ENCODE peak calls at places on chromosomes 2 and 18, in six cellular contexts. One of them, this sample, is unnamed.

GRCh38 chr18:48452863-48453323 is 43.7 kb upstream of the ZBTB7C start:
- DNase-seq in MM.1S: no peak
- DNase-seq in mammary epithelial cell: peak
- DNase-seq in foreskin keratinocyte: no peak
- DNase-seq in H1: no peak
- DNase-seq in psoas muscle: no peak
- DNase-seq in this sample: no peak

GRCh38 chr2:195590866-195591215 is 66.2 kb upstream of the SLC39A10 start:
- DNase-seq in mammary epithelial cell: no peak
- DNase-seq in psoas muscle: no peak
- DNase-seq in MM.1S: no peak
- DNase-seq in foreskin keratinocyte: no peak
- DNase-seq in H1: no peak
- DNase-seq in this sample: no peak

GRCh38 chr2:5673148-5673860 is 18.9 kb upstream of the SOX11 start:
- DNase-seq in foreskin keratinocyte: no peak
- DNase-seq in H1: no peak
- DNase-seq in MM.1S: peak
- DNase-seq in psoas muscle: no peak
- DNase-seq in mammary epithelial cell: no peak
- DNase-seq in this sample: no peak

GRCh38 chr2:75287624-75288313 is 88.4 kb upstream of the TACR1 start:
- DNase-seq in H1: no peak
- DNase-seq in mammary epithelial cell: no peak
- DNase-seq in MM.1S: peak
- DNase-seq in foreskin keratinocyte: no peak
- DNase-seq in psoas muscle: no peak
- DNase-seq in this sample: no peak

GRCh38 chr2:131492418-131493198 is 411 bp upstream of the MZT2A start:
- DNase-seq in mammary epithelial cell: peak
- DNase-seq in foreskin keratinocyte: peak
- DNase-seq in H1: peak
- DNase-seq in MM.1S: peak
- DNase-seq in psoas muscle: peak
- DNase-seq in this sample: peak

GRCh38 chr18:22409445-22409844 is 8.3 kb downstream of the CTAGE1 start:
- DNase-seq in psoas muscle: no peak
- DNase-seq in mammary epithelial cell: no peak
- DNase-seq in H1: no peak
- DNase-seq in foreskin keratinocyte: no peak
- DNase-seq in MM.1S: no peak
- DNase-seq in this sample: no peak

GRCh38 chr2:176085861-176086771 is 2.4 kb upstream of the EVX2 start:
- DNase-seq in foreskin keratinocyte: no peak
- DNase-seq in mammary epithelial cell: no peak
- DNase-seq in MM.1S: no peak
- DNase-seq in psoas muscle: no peak
- DNase-seq in H1: no peak
- DNase-seq in this sample: peak

GRCh38 chr18:2515908-2516625 is 55.2 kb downstream of the METTL4 start:
- DNase-seq in H1: no peak
- DNase-seq in foreskin keratinocyte: peak
- DNase-seq in mammary epithelial cell: peak
- DNase-seq in MM.1S: peak
- DNase-seq in psoas muscle: no peak
- DNase-seq in this sample: peak

GRCh38 chr2:88099798-88100488 is 27.9 kb downstream of the FABP1 start:
- DNase-seq in psoas muscle: no peak
- DNase-seq in MM.1S: no peak
- DNase-seq in mammary epithelial cell: peak
- DNase-seq in foreskin keratinocyte: peak
- DNase-seq in H1: peak
- DNase-seq in this sample: peak

GRCh38 chr2:173249661-173250641 is 104.7 kb upstream of the CDCA7 start:
- DNase-seq in foreskin keratinocyte: no peak
- DNase-seq in mammary epithelial cell: no peak
- DNase-seq in H1: no peak
- DNase-seq in psoas muscle: no peak
- DNase-seq in MM.1S: no peak
- DNase-seq in this sample: no peak

GRCh38 chr2:23711979-23712755 is 214.8 kb downstream of the ATAD2B start:
- DNase-seq in MM.1S: no peak
- DNase-seq in H1: no peak
- DNase-seq in psoas muscle: no peak
- DNase-seq in mammary epithelial cell: no peak
- DNase-seq in foreskin keratinocyte: no peak
- DNase-seq in this sample: no peak

GRCh38 chr2:165469417-165469816 is at the start of gene CSRNP3:
- DNase-seq in mammary epithelial cell: peak
- DNase-seq in psoas muscle: no peak
- DNase-seq in H1: peak
- DNase-seq in foreskin keratinocyte: peak
- DNase-seq in MM.1S: no peak
- DNase-seq in this sample: peak

GRCh38 chr2:157805519-157805918 is 70.6 kb downstream of the ACVR1 start:
- DNase-seq in psoas muscle: no peak
- DNase-seq in H1: no peak
- DNase-seq in foreskin keratinocyte: no peak
- DNase-seq in MM.1S: no peak
- DNase-seq in mammary epithelial cell: no peak
- DNase-seq in this sample: no peak

GRCh38 chr2:65064728-65065552 is 8.7 kb downstream of the CEP68 start:
- DNase-seq in MM.1S: peak
- DNase-seq in mammary epithelial cell: peak
- DNase-seq in H1: no peak
- DNase-seq in psoas muscle: peak
- DNase-seq in foreskin keratinocyte: peak
- DNase-seq in this sample: peak

GRCh38 chr2:174901075-174901474 is 104.1 kb downstream of the CHN1 start:
- DNase-seq in mammary epithelial cell: no peak
- DNase-seq in H1: no peak
- DNase-seq in MM.1S: peak
- DNase-seq in foreskin keratinocyte: no peak
- DNase-seq in psoas muscle: no peak
- DNase-seq in this sample: no peak

GRCh38 chr2:215970425-215970824 is 42.9 kb downstream of the MREG start:
- DNase-seq in H1: no peak
- DNase-seq in foreskin keratinocyte: no peak
- DNase-seq in MM.1S: no peak
- DNase-seq in psoas muscle: no peak
- DNase-seq in mammary epithelial cell: peak
- DNase-seq in this sample: no peak

GRCh38 chr2:79453918-79454317 is 58.9 kb upstream of the CTNNA2 start:
- DNase-seq in H1: no peak
- DNase-seq in mammary epithelial cell: no peak
- DNase-seq in psoas muscle: no peak
- DNase-seq in foreskin keratinocyte: no peak
- DNase-seq in MM.1S: no peak
- DNase-seq in this sample: no peak

GRCh38 chr2:150339951-150340350 is 147.5 kb downstream of the RND3 start:
- DNase-seq in foreskin keratinocyte: no peak
- DNase-seq in psoas muscle: no peak
- DNase-seq in MM.1S: no peak
- DNase-seq in H1: no peak
- DNase-seq in mammary epithelial cell: no peak
- DNase-seq in this sample: no peak

GRCh38 chr18:78659748-78660147 is 319.9 kb upstream of the SALL3 start:
- DNase-seq in H1: peak
- DNase-seq in foreskin keratinocyte: no peak
- DNase-seq in MM.1S: no peak
- DNase-seq in mammary epithelial cell: no peak
- DNase-seq in psoas muscle: no peak
- DNase-seq in this sample: no peak

GRCh38 chr18:59536181-59536580 is 161.0 kb downstream of the CCBE1 start:
- DNase-seq in mammary epithelial cell: no peak
- DNase-seq in psoas muscle: no peak
- DNase-seq in H1: no peak
- DNase-seq in foreskin keratinocyte: no peak
- DNase-seq in MM.1S: no peak
- DNase-seq in this sample: no peak

GRCh38 chr2:217106650-217107014 is 246.8 kb upstream of the TNP1 start:
- DNase-seq in mammary epithelial cell: no peak
- DNase-seq in psoas muscle: no peak
- DNase-seq in H1: no peak
- DNase-seq in foreskin keratinocyte: peak
- DNase-seq in MM.1S: no peak
- DNase-seq in this sample: peak

GRCh38 chr2:231177156-231178007 is 21.0 kb upstream of the ARMC9 start:
- DNase-seq in foreskin keratinocyte: no peak
- DNase-seq in mammary epithelial cell: no peak
- DNase-seq in psoas muscle: no peak
- DNase-seq in MM.1S: no peak
- DNase-seq in H1: no peak
- DNase-seq in this sample: no peak

GRCh38 chr2:178496049-178496448 is 15.8 kb downstream of the PLEKHA3 start:
- DNase-seq in MM.1S: no peak
- DNase-seq in mammary epithelial cell: no peak
- DNase-seq in H1: no peak
- DNase-seq in psoas muscle: no peak
- DNase-seq in foreskin keratinocyte: no peak
- DNase-seq in this sample: no peak

GRCh38 chr2:56185582-56186046 is 1.8 kb downstream of the CCDC85A start:
- DNase-seq in mammary epithelial cell: peak
- DNase-seq in psoas muscle: peak
- DNase-seq in H1: no peak
- DNase-seq in foreskin keratinocyte: peak
- DNase-seq in MM.1S: no peak
- DNase-seq in this sample: no peak

GRCh38 chr2:201233192-201234166 is 26.9 kb upstream of the CASP8 start:
- DNase-seq in MM.1S: peak
- DNase-seq in H1: peak
- DNase-seq in foreskin keratinocyte: peak
- DNase-seq in mammary epithelial cell: peak
- DNase-seq in psoas muscle: peak
- DNase-seq in this sample: peak

GRCh38 chr2:134120718-134121630 is 132.9 kb upstream of the MGAT5 start:
- DNase-seq in foreskin keratinocyte: no peak
- DNase-seq in H1: no peak
- DNase-seq in psoas muscle: peak
- DNase-seq in mammary epithelial cell: peak
- DNase-seq in MM.1S: peak
- DNase-seq in this sample: peak

GRCh38 chr2:205957452-205958154 is 128.4 kb downstream of the INO80D start:
- DNase-seq in H1: no peak
- DNase-seq in MM.1S: no peak
- DNase-seq in psoas muscle: no peak
- DNase-seq in foreskin keratinocyte: no peak
- DNase-seq in mammary epithelial cell: no peak
- DNase-seq in this sample: no peak

DNA sequence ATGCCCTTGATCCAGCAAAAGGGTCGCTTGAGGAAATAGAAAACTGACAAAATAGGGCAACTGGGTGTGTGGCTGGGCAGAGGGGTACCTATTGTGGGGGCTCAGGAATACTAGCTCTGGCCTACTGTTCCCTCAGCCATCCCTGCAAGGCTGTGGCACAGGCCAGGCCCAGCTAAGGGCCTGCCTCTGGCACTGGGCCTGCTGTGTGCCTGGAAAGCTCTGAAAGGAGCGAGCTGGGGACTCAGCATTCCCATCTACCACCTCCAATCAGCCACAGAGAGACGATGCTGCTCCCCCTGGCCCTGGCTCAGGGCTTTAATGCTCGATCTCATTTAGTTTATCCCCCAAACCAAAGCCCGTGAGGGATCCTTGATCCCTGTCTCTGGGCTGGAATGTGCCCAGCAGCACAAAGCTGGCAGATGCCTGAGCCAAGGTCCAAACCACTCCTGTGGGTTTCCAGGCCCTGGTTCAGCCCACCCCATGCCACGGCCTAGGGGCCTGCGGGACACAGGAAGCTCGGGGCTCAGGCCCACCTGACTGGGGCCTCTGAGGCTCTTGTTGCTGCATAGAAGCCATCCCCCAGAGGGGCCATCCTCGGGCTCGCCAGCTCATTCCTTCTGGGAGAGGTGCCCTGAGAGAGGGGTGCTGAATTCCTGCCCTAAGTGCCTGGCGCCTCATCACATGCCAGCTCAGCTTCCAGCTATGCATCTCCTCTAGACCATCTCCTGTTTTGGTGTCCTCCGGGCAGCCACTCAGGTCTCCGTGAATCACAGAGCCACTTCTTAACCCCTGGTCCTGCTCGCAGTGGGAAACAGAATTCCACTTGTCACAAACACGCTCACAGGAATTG is 43.0 kb upstream of the KCNF1 start:
- DNase-seq in psoas muscle: no peak
- DNase-seq in mammary epithelial cell: peak
- DNase-seq in MM.1S: no peak
- DNase-seq in foreskin keratinocyte: no peak
- DNase-seq in H1: no peak
- DNase-seq in this sample: no peak
- H3K27ac ChIP-seq in psoas muscle: peak
- H3K27ac ChIP-seq in mammary epithelial cell: no peak
- H3K27ac ChIP-seq in MM.1S: no peak
- H3K27ac ChIP-seq in foreskin keratinocyte: no peak
- H3K27ac ChIP-seq in H1: no peak
- H3K27ac ChIP-seq in this sample: no peak

GRCh38 chr2:1991126-1991525 is 246.8 kb upstream of the PXDN start:
- DNase-seq in MM.1S: no peak
- DNase-seq in mammary epithelial cell: no peak
- DNase-seq in psoas muscle: no peak
- DNase-seq in foreskin keratinocyte: no peak
- DNase-seq in H1: no peak
- DNase-seq in this sample: no peak

GRCh38 chr2:1989216-1989615 is 244.9 kb upstream of the PXDN start:
- DNase-seq in foreskin keratinocyte: no peak
- DNase-seq in H1: no peak
- DNase-seq in MM.1S: no peak
- DNase-seq in psoas muscle: no peak
- DNase-seq in mammary epithelial cell: no peak
- DNase-seq in this sample: no peak

GRCh38 chr2:1991706-1992245 is 247.5 kb upstream of the PXDN start:
- DNase-seq in psoas muscle: no peak
- DNase-seq in mammary epithelial cell: no peak
- DNase-seq in H1: no peak
- DNase-seq in MM.1S: no peak
- DNase-seq in foreskin keratinocyte: no peak
- DNase-seq in this sample: no peak

GRCh38 chr2:1990151-1990589 is 245.9 kb upstream of the PXDN start:
- DNase-seq in H1: no peak
- DNase-seq in mammary epithelial cell: no peak
- DNase-seq in MM.1S: no peak
- DNase-seq in psoas muscle: no peak
- DNase-seq in foreskin keratinocyte: no peak
- DNase-seq in this sample: no peak

GRCh38 chr2:1990724-1991123 is 246.4 kb upstream of the PXDN start:
- DNase-seq in psoas muscle: no peak
- DNase-seq in foreskin keratinocyte: no peak
- DNase-seq in mammary epithelial cell: no peak
- DNase-seq in H1: no peak
- DNase-seq in MM.1S: no peak
- DNase-seq in this sample: no peak
- H3K27ac ChIP-seq in psoas muscle: no peak
- H3K27ac ChIP-seq in foreskin keratinocyte: no peak
- H3K27ac ChIP-seq in mammary epithelial cell: no peak
- H3K27ac ChIP-seq in H1: no peak
- H3K27ac ChIP-seq in MM.1S: no peak
- H3K27ac ChIP-seq in this sample: no peak

GRCh38 chr18:46321954-46322353 is 217.8 kb downstream of the HAUS1 start:
- DNase-seq in psoas muscle: no peak
- DNase-seq in MM.1S: no peak
- DNase-seq in H1: no peak
- DNase-seq in mammary epithelial cell: peak
- DNase-seq in foreskin keratinocyte: peak
- DNase-seq in this sample: peak
- H3K27ac ChIP-seq in psoas muscle: peak
- H3K27ac ChIP-seq in MM.1S: no peak
- H3K27ac ChIP-seq in H1: no peak
- H3K27ac ChIP-seq in mammary epithelial cell: peak
- H3K27ac ChIP-seq in foreskin keratinocyte: peak
- H3K27ac ChIP-seq in this sample: peak

GRCh38 chr18:75253784-75254183 is 43.2 kb downstream of the TSHZ1 start:
- DNase-seq in psoas muscle: no peak
- DNase-seq in mammary epithelial cell: no peak
- DNase-seq in MM.1S: no peak
- DNase-seq in foreskin keratinocyte: no peak
- DNase-seq in H1: no peak
- DNase-seq in this sample: no peak
- H3K27ac ChIP-seq in psoas muscle: no peak
- H3K27ac ChIP-seq in mammary epithelial cell: no peak
- H3K27ac ChIP-seq in MM.1S: no peak
- H3K27ac ChIP-seq in foreskin keratinocyte: no peak
- H3K27ac ChIP-seq in H1: no peak
- H3K27ac ChIP-seq in this sample: no peak

This sample was measured in RWPE1.